ENCODE peak calls at places on chromosome 1, in four cellular contexts. X, F, Z and T are unnamed samples.

GRCh38 chr1:207389728-207390464 is 64.2 kb upstream of the CR2 start:
- DNase-seq in X (peak), Z (no peak), F (no peak), T (peak)

GRCh38 chr1:35834218-35834617 is 26.4 kb downstream of the AGO4 start:
- DNase-seq in X (no peak), Z (no peak), F (no peak), T (no peak)

GRCh38 chr1:182752827-182753104 is 36.8 kb upstream of the NPL start:
- DNase-seq in F (no peak), Z (no peak), X (no peak), T (no peak)

GRCh38 chr1:210294991-210295773 is 33.5 kb upstream of the HHAT start:
- DNase-seq in X (no peak), Z (peak), F (peak), T (peak)

GRCh38 chr1:55965981-55966461 is 613.3 kb downstream of the PLPP3 start:
- DNase-seq in X (no peak), Z (no peak), F (no peak), T (no peak)

GRCh38 chr1:158145173-158145719 is 35.4 kb upstream of the CD1D start:
- DNase-seq in Z (no peak), X (no peak), F (peak), T (peak)

GRCh38 chr1:115672224-115673009 is 30.6 kb downstream of the VANGL1 start:
- DNase-seq in Z (no peak), F (no peak), X (no peak), T (no peak)

GRCh38 chr1:188583133-188583532 is 1754.4 kb downstream of the PLA2G4A start:
- DNase-seq in Z (no peak), X (no peak), F (no peak), T (no peak)

GRCh38 chr1:222387020-222387816 is 160.7 kb downstream of the HHIPL2 start:
- DNase-seq in Z (peak), F (no peak), X (peak), T (no peak)

GRCh38 chr1:1183221-1183747 is 9.6 kb downstream of the TTLL10 start:
- DNase-seq in Z (no peak), X (no peak), F (peak), T (no peak)

GRCh38 chr1:176285996-176286395 is 78.9 kb upstream of the COP1 start:
- DNase-seq in F (no peak), Z (no peak), X (no peak), T (no peak)

GRCh38 chr1:164683235-164683634 is 124.3 kb downstream of the PBX1 start:
- DNase-seq in Z (no peak), X (peak), F (no peak), T (no peak)

GRCh38 chr1:110561631-110562030 is 42.7 kb upstream of the KCNA10 start:
- DNase-seq in Z (no peak), X (no peak), F (no peak), T (no peak)

GRCh38 chr1:30511563-30512252 is 211.7 kb downstream of the MATN1 start:
- DNase-seq in F (no peak), X (no peak), Z (no peak), T (no peak)

GRCh38 chr1:20601123-20601825 is 12.4 kb downstream of the CDA start:
- DNase-seq in X (no peak), F (no peak), Z (no peak), T (no peak)

GRCh38 chr1:15799004-15799867 is 8.2 kb downstream of the UQCRHL start:
- DNase-seq in X (peak), F (peak), Z (no peak), T (peak)

GRCh38 chr1:4150262-4150661 is 250.2 kb upstream of the C1orf174 start:
- DNase-seq in Z (no peak), X (no peak), F (no peak), T (no peak)

GRCh38 chr1:220544901-220545303 is 17.0 kb downstream of the MARK1 start:
- DNase-seq in Z (peak), X (no peak), F (no peak), T (peak)

GRCh38 chr1:219345953-219346352 is 172.3 kb downstream of the LYPLAL1 start:
- DNase-seq in Z (no peak), F (no peak), X (no peak), T (no peak)

GRCh38 chr1:33099290-33100118 is 18.6 kb downstream of the AZIN2 start:
- DNase-seq in X (peak), Z (peak), F (no peak), T (peak)

GRCh38 chr1:230901711-230902110 is 33.4 kb upstream of the C1orf198 start:
- DNase-seq in X (no peak), Z (no peak), F (no peak), T (no peak)

GRCh38 chr1:212635141-212635601 is 26.6 kb downstream of the ATF3 start:
- DNase-seq in Z (peak), F (no peak), X (no peak), T (peak)
- H3K4me3 ChIP-seq in Z (no peak), F (no peak), X (no peak), T (no peak)

GRCh38 chr1:206002160-206002559 is 1.0 kb downstream of the RAB7B start:
- DNase-seq in F (no peak), X (no peak), Z (no peak), T (no peak)
- H3K4me3 ChIP-seq in F (peak), X (no peak), Z (no peak), T (no peak)

GRCh38 chr1:200037904-200038644 is 10.6 kb downstream of the NR5A2 start:
- DNase-seq in F (no peak), Z (no peak), X (no peak), T (no peak)
- H3K4me3 ChIP-seq in F (no peak), Z (peak), X (no peak), T (no peak)

DNA sequence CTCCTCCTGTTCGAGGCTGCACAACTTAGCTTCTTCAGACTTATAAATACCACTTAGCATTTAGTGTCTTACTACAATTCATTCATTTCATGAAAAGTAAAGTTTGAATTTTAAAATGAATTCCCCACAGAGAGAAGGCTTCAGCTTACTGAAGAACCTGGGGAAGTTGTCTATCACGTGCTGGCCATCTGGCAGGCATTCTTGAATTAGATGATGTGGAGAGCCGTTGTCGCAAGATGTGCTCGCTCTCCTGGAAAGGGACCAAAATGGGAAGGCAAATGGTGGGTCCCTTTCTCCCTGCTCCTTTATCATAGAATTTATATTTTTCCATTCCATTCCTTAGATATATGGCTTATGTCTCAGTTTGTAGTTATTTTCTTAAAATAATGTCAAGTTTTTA is 90.5 kb downstream of the CD247 start:
- DNase-seq in Z (no peak), X (no peak), F (no peak), T (peak)
- H3K4me3 ChIP-seq in Z (no peak), X (no peak), F (no peak), T (no peak)

DNA sequence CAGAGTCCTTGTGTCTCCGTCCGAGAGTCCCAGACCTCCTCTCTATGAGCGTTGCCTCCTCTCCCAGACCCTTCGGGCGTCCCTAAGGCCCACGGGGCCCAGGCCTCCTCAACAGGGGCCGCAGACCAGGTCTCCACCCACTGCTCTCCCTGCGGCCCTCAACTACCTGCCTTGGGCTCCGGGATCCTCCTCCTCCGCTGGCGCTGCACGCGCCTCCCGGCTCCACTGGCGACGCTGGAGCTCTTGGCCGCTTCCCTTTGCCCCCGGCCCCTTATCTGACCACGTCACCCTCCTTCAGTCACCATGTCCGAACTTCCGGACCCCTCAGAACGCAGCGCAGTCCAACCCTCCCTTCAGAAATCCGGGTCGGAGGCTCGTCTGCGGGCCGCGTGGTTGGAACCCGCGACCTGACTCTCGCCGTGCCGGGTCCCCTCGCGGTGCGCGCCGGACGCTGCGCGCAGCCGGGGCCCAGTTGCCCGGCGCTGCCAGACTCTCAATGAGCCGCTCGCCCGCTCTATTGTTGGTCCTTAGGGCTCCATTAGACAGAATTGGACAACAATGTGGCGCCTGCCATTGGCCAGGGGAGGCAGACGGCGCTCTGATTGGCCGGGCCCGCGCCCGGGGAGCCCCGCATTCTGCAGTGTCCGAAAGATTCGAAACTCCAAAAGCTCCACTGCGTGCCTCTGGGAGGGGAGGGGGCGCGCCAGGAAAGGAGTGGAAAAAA is at the start of gene DMRTA2:
- DNase-seq in F (no peak), Z (peak), X (no peak), T (peak)
- H3K4me3 ChIP-seq in F (peak), Z (peak), X (no peak), T (peak)

GRCh38 chr1:184385863-184386262 is 966 bp upstream of the C1orf21 start:
- DNase-seq in Z (no peak), F (no peak), X (no peak), T (no peak)
- H3K4me3 ChIP-seq in Z (peak), F (peak), X (peak), T (peak)